ENCODE peak calls at places on chromosomes 3 and 15, in six cellular contexts. L is mucosa of descending colon, R is body of pancreas, I is tibial nerve, Q is kidney, M is heart left ventricle. S is an unnamed sample. For H3K4me1, the result is how much of the 10 kb centered on the place peaks cover.

GRCh38 chr3:58101499-58102370 is 93.5 kb downstream of the FLNB start:
- DNase-seq in R (peak), M (no peak), L (peak), I (no peak), Q (no peak), S (no peak)

GRCh38 chr3:2133191-2133590 is 34.5 kb downstream of the CNTN4 start:
- DNase-seq in Q (no peak), R (no peak), I (no peak), L (peak), M (no peak), S (no peak)

GRCh38 chr15:27271258-27271657 is 300.3 kb downstream of the GABRG3 start:
- DNase-seq in L (no peak), R (no peak), Q (no peak), M (no peak), I (no peak), S (no peak)

GRCh38 chr15:88388702-88389101 is 78.5 kb downstream of the MRPL46 start:
- DNase-seq in M (no peak), Q (no peak), R (peak), I (no peak), L (no peak), S (no peak)

GRCh38 chr3:23202921-23203650 is at the start of gene UBE2E2:
- DNase-seq in M (no peak), R (peak), Q (peak), L (peak), I (peak), S (peak)

GRCh38 chr15:57566840-57567239 is 24.9 kb upstream of the MYZAP start:
- DNase-seq in L (peak), Q (peak), I (no peak), R (peak), M (peak), S (peak)

GRCh38 chr3:24519368-24520100 is 24.9 kb upstream of the THRB start:
- DNase-seq in M (peak), L (no peak), R (peak), I (no peak), Q (no peak), S (no peak)

GRCh38 chr3:8990266-8991215 is 27.3 kb upstream of the RAD18 start:
- DNase-seq in L (no peak), I (no peak), R (no peak), M (no peak), Q (no peak), S (no peak)

GRCh38 chr15:37771462-37771861 is 163.0 kb upstream of the TMCO5A start:
- DNase-seq in R (no peak), M (no peak), Q (no peak), I (no peak), L (no peak), S (no peak)

GRCh38 chr15:76340198-76340801 is 3.7 kb downstream of the ISL2 start:
- DNase-seq in L (peak), I (no peak), M (no peak), Q (peak), R (peak), S (peak)

GRCh38 chr3:50257990-50258389 is 11.0 kb upstream of the SEMA3B start:
- DNase-seq in M (no peak), Q (no peak), R (no peak), I (no peak), L (no peak), S (no peak)

GRCh38 chr3:56812749-56813655 is 11.3 kb upstream of the ARHGEF3 start:
- DNase-seq in Q (no peak), I (no peak), R (no peak), L (no peak), M (no peak), S (no peak)

GRCh38 chr15:68420186-68420684 is 11.7 kb downstream of the ITGA11 start:
- DNase-seq in I (no peak), R (no peak), Q (no peak), M (peak), L (no peak), S (no peak)

GRCh38 chr3:37945803-37946530 is 44.6 kb upstream of the VILL start:
- DNase-seq in Q (no peak), M (no peak), L (no peak), I (no peak), R (no peak), S (no peak)

GRCh38 chr3:21447471-21448205 is 303.4 kb downstream of the ZNF385D start:
- DNase-seq in R (no peak), M (no peak), L (no peak), Q (no peak), I (no peak), S (no peak)

GRCh38 chr3:163936557-163936956 is 1141.7 kb downstream of the SI start:
- DNase-seq in R (no peak), M (no peak), I (no peak), L (no peak), Q (no peak), S (no peak)

GRCh38 chr3:138355071-138355470 is 6.7 kb downstream of the MRAS start:
- DNase-seq in L (no peak), M (no peak), I (no peak), Q (no peak), R (no peak), S (no peak)

GRCh38 chr15:52102468-52102867 is 10.1 kb downstream of the BCL2L10 start:
- DNase-seq in I (no peak), Q (no peak), L (no peak), R (no peak), M (no peak), S (no peak)

GRCh38 chr3:151439652-151440125 is 21.2 kb downstream of the IGSF10 start:
- DNase-seq in M (no peak), R (peak), Q (no peak), I (no peak), L (peak), S (no peak)

GRCh38 chr3:149603126-149604074 is 54.4 kb downstream of the WWTR1 start:
- DNase-seq in L (no peak), M (no peak), I (no peak), R (no peak), Q (no peak), S (no peak)

GRCh38 chr3:113695426-113695817 is 1.0 kb downstream of the USF3 start:
- DNase-seq in I (no peak), M (no peak), Q (no peak), R (no peak), L (peak), S (no peak)

GRCh38 chr15:50275908-50276307 is 10.4 kb upstream of the HDC start:
- DNase-seq in L (no peak), I (no peak), Q (no peak), R (no peak), M (no peak), S (no peak)

GRCh38 chr3:180319461-180319860 is 282.5 kb upstream of the TTC14 start:
- DNase-seq in R (no peak), I (no peak), L (no peak), M (no peak), Q (no peak), S (no peak)

GRCh38 chr3:131591394-131591990 is 88.7 kb upstream of the MRPL3 start:
- DNase-seq in R (no peak), L (no peak), I (no peak), M (no peak), Q (no peak), S (no peak)

GRCh38 chr3:112633757-112634156 is 7.2 kb downstream of the CCDC80 start:
- DNase-seq in L (no peak), R (no peak), M (no peak), Q (no peak), I (no peak), S (no peak)

GRCh38 chr3:112633191-112633590 is 7.8 kb downstream of the CCDC80 start:
- DNase-seq in R (no peak), M (no peak), L (no peak), I (no peak), Q (no peak), S (no peak)

GRCh38 chr3:112637700-112638099 is 3.2 kb downstream of the CCDC80 start:
- DNase-seq in M (no peak), L (no peak), I (no peak), R (no peak), Q (no peak), S (no peak)

GRCh38 chr3:112634786-112635541 is 6.0 kb downstream of the CCDC80 start:
- DNase-seq in R (no peak), M (no peak), L (no peak), Q (no peak), I (no peak), S (no peak)

GRCh38 chr3:112635674-112636073 is 5.3 kb downstream of the CCDC80 start:
- DNase-seq in R (no peak), Q (no peak), M (peak), L (peak), I (no peak), S (peak)
- H3K4me3 ChIP-seq in R (no peak), Q (no peak), M (peak), L (no peak), I (no peak), S (no peak)

GRCh38 chr3:125142418-125142778 is 70.2 kb downstream of the SLC12A8 start:
- DNase-seq in R (no peak), Q (no peak), M (no peak), L (no peak), I (no peak), S (no peak)
- H3K4me1 ChIP-seq in R (under half), Q (under half), M (half or more), L (under half), I (under half), S (under half)

DNA sequence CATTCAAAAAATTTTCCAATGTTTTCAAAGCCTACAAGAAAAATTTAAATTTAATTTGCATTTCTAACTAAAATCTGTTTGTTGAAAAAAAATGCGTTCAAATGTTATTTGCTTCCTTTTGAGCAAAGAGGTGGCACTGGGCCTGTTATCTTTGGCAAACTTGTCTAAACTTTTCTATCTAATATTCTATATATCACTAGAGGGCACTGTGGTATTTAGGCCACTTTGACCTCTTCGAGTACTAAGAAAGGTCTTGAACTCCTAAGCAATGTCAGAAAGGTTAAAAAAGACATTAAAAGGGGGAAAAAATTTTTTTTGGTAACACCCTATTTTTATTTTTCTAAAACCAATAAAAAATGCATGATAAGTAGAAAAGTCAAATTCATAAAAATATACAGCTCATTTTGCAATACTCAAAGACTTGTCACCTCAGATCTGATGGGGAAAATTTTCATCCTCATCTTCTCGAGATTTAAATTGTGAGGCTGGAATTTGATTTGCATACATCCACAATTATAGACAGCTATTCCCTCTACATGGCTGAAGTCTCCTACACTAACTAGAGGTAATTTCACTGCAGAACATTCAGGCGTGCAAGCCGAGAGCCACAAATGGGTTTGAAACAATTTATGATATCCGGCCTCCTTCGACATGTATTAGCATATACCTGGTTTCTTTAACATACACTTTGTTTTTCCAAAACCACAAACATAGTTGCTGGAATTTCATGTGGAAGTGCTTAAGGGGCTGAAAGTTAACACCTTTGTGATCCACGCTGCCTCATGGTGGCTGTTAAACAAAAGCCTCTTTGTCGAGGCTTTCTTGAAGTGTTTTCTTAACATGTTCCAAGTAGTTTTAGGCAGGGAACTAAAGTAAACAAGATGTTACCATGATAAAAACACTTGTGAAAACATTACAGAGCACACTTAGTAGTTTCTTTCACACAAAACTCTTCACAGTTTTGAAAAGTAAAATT is 576.4 kb downstream of the FOXP1 start:
- DNase-seq in R (peak), I (no peak), L (no peak), M (no peak), Q (no peak), S (no peak)
- TF ChIP-seq CTCF in R (peak), I (peak), L (peak), M (peak), Q (peak), S (peak)

GRCh38 chr3:45700570-45701073 is 11.4 kb downstream of the SACM1L start:
- DNase-seq in R (no peak), Q (no peak), I (no peak), M (no peak), L (no peak), S (no peak)

GRCh38 chr3:45704544-45704943 is 15.3 kb downstream of the SACM1L start:
- DNase-seq in L (no peak), I (no peak), Q (no peak), R (no peak), M (no peak), S (no peak)

GRCh38 chr3:45706133-45706808 is 17.1 kb downstream of the SACM1L start:
- DNase-seq in M (no peak), L (no peak), R (no peak), Q (no peak), I (no peak), S (no peak)

GRCh38 chr3:45701167-45701867 is 12.1 kb downstream of the SACM1L start:
- DNase-seq in I (no peak), Q (no peak), M (no peak), R (no peak), L (no peak), S (no peak)
- H3K4me3 ChIP-seq in I (no peak), Q (no peak), M (no peak), R (no peak), L (no peak), S (no peak)

GRCh38 chr3:72594615-72595215 is 253.5 kb downstream of the SHQ1 start:
- DNase-seq in I (no peak), L (no peak), Q (no peak), M (no peak), R (no peak), S (no peak)
- H3K4me1 ChIP-seq in I (under half), L (under half), Q (under half), M (under half), R (under half), S (under half)

GRCh38 chr3:66140763-66141372 is 79.9 kb upstream of the SLC25A26 start:
- DNase-seq in R (no peak), M (no peak), I (no peak), L (no peak), Q (no peak), S (no peak)

GRCh38 chr3:66136597-66136996 is 84.2 kb upstream of the SLC25A26 start:
- DNase-seq in R (no peak), M (no peak), I (no peak), L (no peak), Q (no peak), S (no peak)

GRCh38 chr3:66139415-66139814 is 81.4 kb upstream of the SLC25A26 start:
- DNase-seq in I (no peak), Q (no peak), L (no peak), R (no peak), M (no peak), S (no peak)

GRCh38 chr3:66140106-66140505 is 80.7 kb upstream of the SLC25A26 start:
- DNase-seq in R (no peak), L (no peak), M (no peak), Q (no peak), I (no peak), S (no peak)

GRCh38 chr3:66138336-66139234 is 82.2 kb upstream of the SLC25A26 start:
- DNase-seq in Q (no peak), R (peak), L (peak), I (no peak), M (peak), S (peak)
- TF ChIP-seq CTCF in Q (peak), R (peak), L (peak), I (peak), M (peak), S (peak)

GRCh38 chr3:181698263-181698944 is 13.3 kb upstream of the SOX2 start:
- DNase-seq in I (no peak), M (no peak), Q (no peak), R (no peak), L (no peak), S (no peak)

GRCh38 chr3:181696641-181697230 is 15.0 kb upstream of the SOX2 start:
- DNase-seq in L (no peak), Q (no peak), M (no peak), I (no peak), R (no peak), S (no peak)

GRCh38 chr3:181703701-181704420 is 7.9 kb upstream of the SOX2 start:
- DNase-seq in M (no peak), R (no peak), I (no peak), Q (peak), L (no peak), S (no peak)

GRCh38 chr3:181699171-181699903 is 12.4 kb upstream of the SOX2 start:
- DNase-seq in L (no peak), R (no peak), M (no peak), I (no peak), Q (no peak), S (no peak)

DNA sequence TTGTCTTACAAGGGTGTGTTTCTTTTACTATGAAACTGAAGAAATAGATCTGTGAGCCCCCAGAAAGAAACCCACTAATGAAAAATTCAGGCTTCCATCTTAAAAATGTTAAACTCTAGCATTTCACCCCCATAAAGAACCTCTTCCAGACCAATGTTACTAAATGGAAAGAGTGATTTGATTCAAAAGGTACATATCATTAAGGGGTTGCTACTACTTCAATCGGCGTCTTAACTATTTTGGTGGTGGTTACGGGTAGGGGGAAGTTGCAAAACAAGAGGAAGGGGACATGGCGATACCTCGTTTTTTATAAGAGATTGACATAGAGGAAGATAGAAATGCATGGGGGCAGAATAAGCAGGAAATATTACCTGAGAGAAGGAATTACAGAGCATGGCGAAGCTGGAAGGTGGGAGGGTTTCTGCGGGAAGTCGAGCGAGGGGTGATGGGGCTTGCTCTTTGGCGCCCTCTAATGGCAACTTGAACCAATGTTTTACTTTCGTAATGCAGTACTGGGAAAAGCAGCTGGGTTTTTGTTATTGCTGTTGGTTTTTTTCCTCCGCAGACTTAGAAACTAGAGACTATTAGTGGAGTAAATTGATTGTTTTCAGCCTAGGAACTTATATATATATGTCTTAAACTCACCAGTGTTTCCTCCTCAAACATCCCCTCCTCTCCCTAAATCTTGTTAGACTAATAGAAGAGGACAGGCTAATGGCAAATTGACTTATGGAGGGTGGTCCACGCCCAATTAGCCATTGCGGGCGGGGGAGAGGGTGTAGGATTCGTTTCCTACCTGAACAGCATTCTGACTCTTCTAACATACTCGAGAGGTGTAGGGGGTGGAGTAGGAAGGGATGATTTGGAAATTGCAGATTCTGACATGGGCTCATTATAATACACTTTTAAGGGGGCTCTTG is 11.3 kb upstream of the SOX2 start:
- DNase-seq in L (peak), R (peak), Q (no peak), M (peak), I (no peak), S (peak)
- H3K4me3 ChIP-seq in L (no peak), R (no peak), Q (no peak), M (no peak), I (peak), S (no peak)

S was measured in transverse colon.